ENCODE peak calls at places on chromosome 9, in four cellular contexts. D is kidney epithelial cell, K is COLO829, B is heart right ventricle. H is an unnamed sample.
A peak's percentile ranks its signal among the peaks of the same experiment; 100 is the strongest.

GRCh38 chr9:106143781-106144180 is 449.4 kb downstream of the TMEM38B start:
- DNase-seq in D (no peak), K (no peak), B (no peak), H (no peak)

GRCh38 chr9:111350556-111350955 is 20.5 kb upstream of the OR2K2 start:
- DNase-seq in D (no peak), K (no peak), B (no peak), H (no peak)

GRCh38 chr9:93650448-93650847 is 74.1 kb downstream of the PHF2 start:
- DNase-seq in D (no peak), K (no peak), B (no peak), H (no peak)

GRCh38 chr9:133199648-133200321 is 9.3 kb downstream of the OBP2B start:
- DNase-seq in D (no peak), K (no peak), B (peak; percentile 32), H (no peak)

GRCh38 chr9:121399883-121400607 is 30.0 kb upstream of the STOM start:
- DNase-seq in D (peak; percentile 29), K (peak; percentile 68), B (peak; percentile 19), H (peak; percentile 37)

GRCh38 chr9:6356441-6356840 is 28.3 kb downstream of the TPD52L3 start:
- DNase-seq in D (no peak), K (no peak), B (no peak), H (no peak)

GRCh38 chr9:114112778-114113585 is 13.9 kb upstream of the KIF12 start:
- DNase-seq in D (no peak), K (no peak), B (peak; percentile 77), H (no peak)

GRCh38 chr9:128629136-128629535 is 27.5 kb downstream of the DYNC2I2 start:
- DNase-seq in D (no peak), K (no peak), B (no peak), H (no peak)